ENCODE peak calls at places on chromosomes 1 and 21, in eight cellular contexts. L, A, M, U, W, Z, G and D are unnamed samples. For H3K36me3, the result is how much of the 10 kb centered on the place peaks cover.

GRCh38 chr1:44294588-44295007 is 60.5 kb downstream of the ERI3 start:
- DNase-seq in A (no peak), M (no peak), L (no peak), U (peak), W (peak), G (no peak), Z (no peak), D (peak)

GRCh38 chr1:117001254-117001927 is at the start of gene CD101:
- DNase-seq in L (no peak), G (no peak), M (no peak), Z (no peak), A (no peak), W (no peak), U (no peak), D (no peak)

GRCh38 chr1:207873055-207873890 is 37.7 kb downstream of the CD34 start:
- DNase-seq in L (no peak), W (peak), U (no peak), M (no peak), Z (no peak), A (no peak), G (no peak), D (no peak)

GRCh38 chr1:194570449-194570848 is 1384.0 kb upstream of the B3GALT2 start:
- DNase-seq in G (no peak), M (no peak), L (no peak), U (peak), W (no peak), A (no peak), Z (no peak), D (no peak)

GRCh38 chr1:17635811-17636210 is 96.3 kb downstream of the ARHGEF10L start:
- DNase-seq in M (peak), G (peak), W (no peak), Z (no peak), U (no peak), L (no peak), A (no peak), D (no peak)

GRCh38 chr1:167374014-167374413 is 144.3 kb downstream of the CD247 start:
- DNase-seq in W (no peak), G (no peak), U (no peak), L (no peak), Z (no peak), A (no peak), M (no peak), D (no peak)

GRCh38 chr1:107230121-107230520 is 89.3 kb downstream of the NTNG1 start:
- DNase-seq in W (no peak), L (no peak), G (no peak), U (no peak), Z (no peak), A (no peak), M (no peak), D (no peak)

GRCh38 chr1:55443175-55443933 is 228.2 kb upstream of the USP24 start:
- DNase-seq in M (peak), A (peak), Z (no peak), U (peak), L (no peak), G (no peak), W (no peak), D (peak)

GRCh38 chr1:85608851-85609250 is 28.3 kb downstream of the CCN1 start:
- DNase-seq in M (no peak), L (no peak), Z (no peak), W (no peak), G (no peak), U (no peak), A (peak), D (no peak)

GRCh38 chr1:245621589-245621988 is 466.8 kb downstream of the KIF26B start:
- DNase-seq in M (no peak), L (no peak), Z (no peak), U (no peak), W (no peak), A (no peak), G (no peak), D (no peak)

GRCh38 chr1:2859881-2860430 is 58.5 kb upstream of the TTC34 start:
- DNase-seq in A (no peak), L (no peak), U (no peak), G (no peak), Z (no peak), M (no peak), W (no peak), D (peak)

GRCh38 chr1:202623075-202623474 is 87.2 kb downstream of the SYT2 start:
- DNase-seq in G (no peak), L (no peak), M (peak), U (peak), W (no peak), Z (no peak), A (peak), D (peak)

GRCh38 chr1:65343286-65343685 is 33.9 kb downstream of the DNAJC6 start:
- DNase-seq in Z (no peak), M (no peak), L (no peak), A (peak), U (no peak), G (no peak), W (no peak), D (no peak)

GRCh38 chr1:22658385-22659163 is 5.5 kb downstream of the C1QB start:
- DNase-seq in M (no peak), U (no peak), L (no peak), Z (no peak), A (no peak), G (no peak), W (no peak), D (peak)

GRCh38 chr1:168792142-168792541 is 63.1 kb upstream of the DPT start:
- DNase-seq in U (no peak), M (no peak), L (no peak), Z (no peak), G (no peak), W (no peak), A (no peak), D (no peak)

GRCh38 chr1:61921435-61921834 is 179.2 kb downstream of the PATJ start:
- DNase-seq in M (no peak), G (no peak), W (no peak), U (no peak), Z (no peak), A (no peak), L (no peak), D (no peak)

GRCh38 chr1:206713910-206714312 is 29.2 kb downstream of the MAPKAPK2 start:
- DNase-seq in U (no peak), G (no peak), A (peak), W (no peak), L (no peak), Z (no peak), M (no peak), D (no peak)

GRCh38 chr1:161726631-161727342 is 5.4 kb downstream of the FCRLB start:
- DNase-seq in A (peak), Z (peak), U (peak), M (peak), W (peak), L (peak), G (peak), D (peak)

GRCh38 chr1:226203237-226203636 is 16.7 kb upstream of the ACBD3 start:
- DNase-seq in M (no peak), U (no peak), W (no peak), L (no peak), G (no peak), A (no peak), Z (no peak), D (no peak)

GRCh38 chr1:156502749-156503671 is 2.4 kb upstream of the MEF2D start:
- DNase-seq in G (peak), A (peak), L (no peak), Z (no peak), W (peak), U (peak), M (peak), D (peak)

GRCh38 chr1:115266729-115267421 is 71.2 kb downstream of the NGF start:
- DNase-seq in U (no peak), M (no peak), L (no peak), W (no peak), A (no peak), G (no peak), Z (no peak), D (no peak)

GRCh38 chr1:4216231-4216630 is 316.2 kb upstream of the C1orf174 start:
- DNase-seq in L (no peak), W (no peak), A (no peak), Z (no peak), U (no peak), M (no peak), G (no peak), D (no peak)

GRCh38 chr1:23809751-23810171 is 9.2 kb upstream of the GALE start:
- DNase-seq in U (peak), L (no peak), A (peak), G (peak), W (peak), M (peak), Z (peak), D (peak)

GRCh38 chr1:16394178-16394521 is 27.1 kb downstream of the SZRD1 start:
- DNase-seq in A (no peak), U (no peak), Z (no peak), G (no peak), M (no peak), W (no peak), L (no peak), D (no peak)

DNA sequence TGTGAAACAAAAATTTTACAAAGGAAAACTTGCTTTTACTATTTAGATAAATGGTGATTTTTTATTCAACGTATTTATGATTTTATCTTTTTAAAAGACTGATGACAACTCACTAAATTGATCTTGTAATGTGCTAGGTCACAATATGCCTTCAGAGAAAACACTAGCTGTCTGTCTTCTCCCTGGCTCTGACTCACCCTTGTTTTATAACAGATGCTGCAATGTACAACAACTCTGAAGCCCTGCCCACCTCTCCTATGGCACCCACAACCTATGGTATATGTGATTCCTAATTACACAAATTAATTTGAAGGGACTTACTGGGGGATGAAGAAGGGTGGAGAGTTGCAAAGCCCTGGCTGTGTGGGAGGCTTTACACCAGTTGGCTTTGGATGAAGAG is 24.7 kb upstream of the HSD17B7 start:
- DNase-seq in A (no peak), Z (no peak), L (no peak), U (no peak), W (no peak), G (no peak), M (no peak), D (no peak)
- H3K36me3 ChIP-seq in A (half or more), Z (under half), L (under half), U (half or more), W (under half), G (under half), M (under half), D (under half)

DNA sequence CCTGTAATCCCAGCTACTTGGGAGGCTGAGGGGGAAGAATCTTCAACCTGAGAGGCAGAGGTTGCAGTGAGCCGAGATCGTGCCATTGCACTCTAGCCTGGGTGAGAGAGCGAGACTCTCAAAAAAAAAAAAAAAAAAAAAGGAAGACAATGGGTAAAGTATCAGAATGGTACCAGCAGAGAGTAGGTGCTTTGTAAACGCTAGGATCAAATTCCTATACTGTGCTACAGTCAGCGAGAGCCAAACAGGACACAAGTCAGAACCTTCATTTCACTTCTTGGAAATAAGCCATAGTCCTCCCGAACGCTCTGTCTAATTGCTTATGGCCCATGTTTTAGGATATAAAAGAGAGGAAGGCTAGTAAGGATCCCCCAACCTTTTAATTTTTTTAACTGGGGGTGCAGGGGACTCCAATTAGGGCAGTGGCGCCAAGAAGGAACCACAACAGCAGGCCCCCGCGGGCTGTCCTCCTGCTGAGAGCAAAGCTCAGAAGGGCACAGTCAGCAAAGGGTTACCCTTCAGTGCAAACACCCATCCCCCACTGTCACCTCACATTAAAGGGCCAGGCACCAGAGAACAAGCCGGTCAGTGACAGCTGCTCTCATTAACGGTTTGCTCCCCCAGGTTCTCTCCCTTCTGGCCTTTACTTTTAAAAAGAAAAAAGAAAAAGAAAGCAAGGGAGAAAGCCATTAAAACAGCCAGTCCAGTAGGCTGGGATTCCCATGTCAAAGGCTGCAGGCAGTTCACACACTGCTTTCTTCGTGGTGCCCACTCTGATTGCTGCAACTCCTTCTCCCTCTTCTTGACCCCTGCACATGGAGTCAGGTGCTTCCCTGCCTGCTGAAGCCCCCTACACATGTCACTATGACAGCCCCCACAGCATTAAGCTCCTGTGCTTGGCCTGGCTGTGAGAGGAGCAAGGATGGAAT is 69.4 kb downstream of the PLPP3 start:
- DNase-seq in G (no peak), W (peak), A (no peak), M (no peak), L (peak), Z (no peak), U (no peak), D (no peak)
- H3K36me3 ChIP-seq in G (under half), W (under half), A (half or more), M (half or more), L (under half), Z (under half), U (under half), D (half or more)

DNA sequence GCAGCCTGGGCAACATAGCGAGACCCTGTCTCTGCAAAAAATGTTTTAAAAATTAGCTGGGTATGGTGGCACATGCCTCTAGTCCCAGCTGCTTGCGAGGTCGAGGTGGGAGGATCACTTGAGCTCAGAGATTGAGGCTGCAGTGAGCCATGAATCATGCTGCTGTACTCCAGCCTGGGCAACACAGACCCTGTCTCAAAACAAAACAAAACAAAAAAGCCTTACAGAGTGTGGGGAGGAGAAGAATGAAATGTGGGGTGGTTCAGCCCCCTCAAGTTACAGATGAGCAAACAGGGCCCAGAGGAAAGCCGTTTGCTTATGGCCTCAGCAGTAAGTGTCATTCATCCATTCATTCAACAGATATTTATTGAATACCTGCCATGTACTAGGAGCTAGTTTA is 40.7 kb downstream of the RPS6KA1 start:
- DNase-seq in L (no peak), W (no peak), Z (no peak), A (no peak), U (peak), M (no peak), G (no peak), D (no peak)
- H3K36me3 ChIP-seq in L (under half), W (under half), Z (under half), A (under half), U (under half), M (under half), G (half or more), D (under half)

DNA sequence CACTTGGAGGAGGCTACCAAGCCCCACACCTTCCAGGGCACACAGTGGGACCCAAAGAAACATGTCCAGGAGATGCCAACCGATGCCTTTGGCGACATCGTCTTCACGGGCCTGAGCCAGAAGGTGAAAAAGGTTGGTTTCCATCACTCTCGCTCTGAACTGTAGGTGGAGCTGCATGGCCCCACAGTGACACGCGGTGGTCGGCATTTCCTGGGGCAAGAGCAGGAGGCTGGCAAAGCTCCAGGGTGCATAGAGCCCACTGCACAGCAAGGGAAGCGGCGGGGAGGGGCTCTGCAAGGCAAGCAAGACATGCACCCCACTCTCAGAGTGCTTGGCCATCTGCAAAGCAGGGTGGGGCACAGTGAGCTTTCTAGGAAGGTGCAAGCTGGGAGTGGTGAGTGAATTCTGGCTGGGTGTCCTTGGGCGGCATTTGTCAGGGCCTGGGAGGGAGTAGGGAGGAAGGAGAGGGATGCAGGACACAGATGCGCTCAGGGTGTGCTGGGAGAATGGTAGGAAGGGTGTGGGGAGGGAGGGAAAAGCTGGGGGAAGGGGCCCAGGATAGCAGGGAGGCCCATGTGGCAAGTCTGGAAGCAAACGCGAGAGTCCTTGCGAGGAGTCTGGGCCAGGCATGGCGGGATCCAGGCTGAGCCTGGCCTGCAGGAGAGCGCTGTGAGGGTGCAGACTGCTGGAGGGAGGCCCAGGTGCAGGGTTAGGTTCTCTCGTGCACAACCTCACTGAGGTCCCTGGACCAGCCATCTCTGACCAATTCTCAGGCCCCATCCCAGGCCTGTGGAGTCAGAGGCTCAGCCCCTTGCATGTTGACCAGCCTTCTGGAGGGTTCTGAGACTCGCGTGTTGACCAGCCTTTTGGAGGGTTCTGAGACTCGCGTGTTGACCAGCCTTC is 11.0 kb downstream of the TRPM2 start:
- DNase-seq in L (no peak), U (no peak), A (no peak), Z (no peak), G (no peak), M (no peak), W (no peak), D (peak)
- H3K36me3 ChIP-seq in L (under half), U (under half), A (under half), Z (under half), G (under half), M (under half), W (under half), D (under half)

GRCh38 chr1:248905949-248906740 is at the start of gene PGBD2:
- DNase-seq in M (peak), L (peak), G (peak), W (peak), A (peak), Z (peak), U (peak), D (peak)
- H3K36me3 ChIP-seq in M (under half), L (under half), G (under half), W (under half), A (under half), Z (under half), U (under half), D (under half)